ENCODE peak calls at places on chromosomes 2 and 18, in five cellular contexts. One of them, this sample, is unnamed.

GRCh38 chr2:99187011-99187410 is 6.0 kb downstream of the MRPL30 start:
- DNase-seq in astrocyte of the spinal cord: no peak
- DNase-seq in HTR-8/SVneo: no peak
- DNase-seq in cardiac muscle cell: no peak
- DNase-seq in naive thymus-derived CD8-positive, alpha-beta T cell: no peak
- DNase-seq in this sample: no peak

GRCh38 chr18:11089931-11090715 is 59.2 kb downstream of the PIEZO2 start:
- DNase-seq in astrocyte of the spinal cord: no peak
- DNase-seq in naive thymus-derived CD8-positive, alpha-beta T cell: no peak
- DNase-seq in cardiac muscle cell: no peak
- DNase-seq in HTR-8/SVneo: no peak
- DNase-seq in this sample: no peak

GRCh38 chr2:129457277-129457818 is 522.1 kb upstream of the RAB6C start:
- DNase-seq in astrocyte of the spinal cord: no peak
- DNase-seq in cardiac muscle cell: no peak
- DNase-seq in naive thymus-derived CD8-positive, alpha-beta T cell: no peak
- DNase-seq in HTR-8/SVneo: no peak
- DNase-seq in this sample: no peak

GRCh38 chr2:70477473-70477872 is 76.2 kb downstream of the TGFA start:
- DNase-seq in astrocyte of the spinal cord: no peak
- DNase-seq in HTR-8/SVneo: no peak
- DNase-seq in cardiac muscle cell: no peak
- DNase-seq in naive thymus-derived CD8-positive, alpha-beta T cell: no peak
- DNase-seq in this sample: no peak

GRCh38 chr2:233711312-233712008 is 1.2 kb upstream of the UGT1A5 start:
- DNase-seq in astrocyte of the spinal cord: peak; percentile 69
- DNase-seq in naive thymus-derived CD8-positive, alpha-beta T cell: peak; percentile 66
- DNase-seq in HTR-8/SVneo: peak; percentile 69
- DNase-seq in cardiac muscle cell: peak; percentile 91
- DNase-seq in this sample: peak; percentile 87

GRCh38 chr18:37844209-37844970 is 278.8 kb upstream of the CELF4 start:
- DNase-seq in naive thymus-derived CD8-positive, alpha-beta T cell: no peak
- DNase-seq in cardiac muscle cell: no peak
- DNase-seq in astrocyte of the spinal cord: no peak
- DNase-seq in HTR-8/SVneo: no peak
- DNase-seq in this sample: no peak

GRCh38 chr2:241568738-241569137 is 10.2 kb downstream of the BOK start:
- DNase-seq in astrocyte of the spinal cord: no peak
- DNase-seq in naive thymus-derived CD8-positive, alpha-beta T cell: no peak
- DNase-seq in cardiac muscle cell: no peak
- DNase-seq in HTR-8/SVneo: no peak
- DNase-seq in this sample: no peak

GRCh38 chr2:42117923-42118758 is 51.0 kb upstream of the EML4 start:
- DNase-seq in cardiac muscle cell: peak; percentile 42
- DNase-seq in astrocyte of the spinal cord: peak; percentile 79
- DNase-seq in HTR-8/SVneo: no peak
- DNase-seq in naive thymus-derived CD8-positive, alpha-beta T cell: no peak
- DNase-seq in this sample: peak; percentile 85

GRCh38 chr18:6055711-6056110 is 160.4 kb upstream of the TMEM200C start:
- DNase-seq in cardiac muscle cell: peak; percentile 20
- DNase-seq in HTR-8/SVneo: no peak
- DNase-seq in astrocyte of the spinal cord: peak; percentile 90
- DNase-seq in naive thymus-derived CD8-positive, alpha-beta T cell: no peak
- DNase-seq in this sample: peak; percentile 9

GRCh38 chr18:2854871-2855270 is 8.1 kb downstream of the EMILIN2 start:
- DNase-seq in naive thymus-derived CD8-positive, alpha-beta T cell: no peak
- DNase-seq in astrocyte of the spinal cord: no peak
- DNase-seq in HTR-8/SVneo: no peak
- DNase-seq in cardiac muscle cell: peak; percentile 30
- DNase-seq in this sample: no peak

GRCh38 chr2:162731917-162732804 is 106.4 kb downstream of the KCNH7 start:
- DNase-seq in naive thymus-derived CD8-positive, alpha-beta T cell: no peak
- DNase-seq in HTR-8/SVneo: no peak
- DNase-seq in cardiac muscle cell: no peak
- DNase-seq in astrocyte of the spinal cord: no peak
- DNase-seq in this sample: no peak

GRCh38 chr2:28681216-28681981 is 70.2 kb upstream of the PPP1CB start:
- DNase-seq in HTR-8/SVneo: peak; percentile 59
- DNase-seq in astrocyte of the spinal cord: peak; percentile 70
- DNase-seq in naive thymus-derived CD8-positive, alpha-beta T cell: peak; percentile 19
- DNase-seq in cardiac muscle cell: peak; percentile 76
- DNase-seq in this sample: peak; percentile 88

GRCh38 chr2:16664052-16664731 is 1.4 kb downstream of the CYRIA start:
- DNase-seq in naive thymus-derived CD8-positive, alpha-beta T cell: no peak
- DNase-seq in astrocyte of the spinal cord: peak; percentile 93
- DNase-seq in HTR-8/SVneo: no peak
- DNase-seq in cardiac muscle cell: peak; percentile 79
- DNase-seq in this sample: peak; percentile 88

GRCh38 chr2:170816499-170817246 is at the start of gene GAD1:
- DNase-seq in naive thymus-derived CD8-positive, alpha-beta T cell: peak; percentile 36
- DNase-seq in astrocyte of the spinal cord: peak; percentile 32
- DNase-seq in HTR-8/SVneo: peak; percentile 69
- DNase-seq in cardiac muscle cell: peak; percentile 50
- DNase-seq in this sample: peak; percentile 92

GRCh38 chr2:149383340-149383739 is 53.0 kb downstream of the LYPD6 start:
- DNase-seq in astrocyte of the spinal cord: peak; percentile 74
- DNase-seq in cardiac muscle cell: no peak
- DNase-seq in naive thymus-derived CD8-positive, alpha-beta T cell: no peak
- DNase-seq in HTR-8/SVneo: no peak
- DNase-seq in this sample: no peak

GRCh38 chr2:239938651-239939486 is 86.3 kb downstream of the NDUFA10 start:
- DNase-seq in HTR-8/SVneo: no peak
- DNase-seq in astrocyte of the spinal cord: no peak
- DNase-seq in naive thymus-derived CD8-positive, alpha-beta T cell: no peak
- DNase-seq in cardiac muscle cell: no peak
- DNase-seq in this sample: no peak

GRCh38 chr2:160224060-160224459 is 24.0 kb upstream of the ITGB6 start:
- DNase-seq in HTR-8/SVneo: peak; percentile 86
- DNase-seq in naive thymus-derived CD8-positive, alpha-beta T cell: no peak
- DNase-seq in astrocyte of the spinal cord: peak; percentile 98
- DNase-seq in cardiac muscle cell: peak; percentile 88
- DNase-seq in this sample: peak; percentile 99

GRCh38 chr2:217914878-217915277 is 87.9 kb downstream of the TNS1 start:
- DNase-seq in HTR-8/SVneo: no peak
- DNase-seq in naive thymus-derived CD8-positive, alpha-beta T cell: no peak
- DNase-seq in cardiac muscle cell: no peak
- DNase-seq in astrocyte of the spinal cord: no peak
- DNase-seq in this sample: no peak

This sample was measured in ACHN.